ENCODE peak calls at places on chromosomes 6 and 20, in seven cellular contexts. T is iPS-NIHi11, Y is EH, P is BJ, K is A172, G is OCI-M1, M is T-helper 1 cell. U is an unnamed sample.

GRCh38 chr20:45470939-45471338 is 1.4 kb downstream of the WFDC2 start:
- DNase-seq in T (no peak), Y (peak; percentile 12), P (no peak), K (no peak), G (peak; percentile 6), M (no peak), U (no peak)

GRCh38 chr6:96234476-96234875 is 218.7 kb downstream of the FUT9 start:
- DNase-seq in T (no peak), Y (no peak), P (no peak), K (no peak), G (no peak), M (no peak), U (no peak)

GRCh38 chr20:19765266-19765665 is 7.2 kb downstream of the RIN2 start:
- DNase-seq in T (no peak), Y (no peak), P (no peak), K (no peak), G (no peak), M (no peak), U (no peak)

GRCh38 chr6:19424853-19425252 is 412.3 kb upstream of the ID4 start:
- DNase-seq in T (no peak), Y (no peak), P (no peak), K (no peak), G (no peak), M (no peak), U (no peak)

GRCh38 chr6:157411368-157411767 is 30.4 kb downstream of the ZDHHC14 start:
- DNase-seq in T (no peak), Y (no peak), P (no peak), K (no peak), G (peak; percentile 9), M (no peak), U (no peak)

GRCh38 chr6:30006170-30007131 is 54.6 kb upstream of the POLR1H start:
- DNase-seq in T (peak; percentile 16), Y (peak; percentile 37), P (no peak), K (no peak), G (no peak), M (no peak), U (no peak)

GRCh38 chr20:42955713-42956112 is 234.0 kb downstream of the PTPRT start:
- DNase-seq in T (no peak), Y (no peak), P (no peak), K (no peak), G (no peak), M (no peak), U (no peak)

GRCh38 chr6:109978174-109979032 is at the start of gene GPR6:
- DNase-seq in T (peak; percentile 88), Y (peak; percentile 65), P (no peak), K (peak; percentile 24), G (peak; percentile 56), M (no peak), U (peak; percentile 48)

GRCh38 chr6:157951828-157952227 is 29.8 kb upstream of the SYNJ2 start:
- DNase-seq in T (no peak), Y (no peak), P (no peak), K (no peak), G (no peak), M (no peak), U (no peak)

GRCh38 chr20:10007747-10008146 is 27.0 kb upstream of the ANKEF1 start:
- DNase-seq in T (no peak), Y (no peak), P (no peak), K (no peak), G (peak; percentile 37), M (no peak), U (no peak)

GRCh38 chr20:52405417-52405816 is 213.8 kb upstream of the ZFP64 start:
- DNase-seq in T (no peak), Y (no peak), P (no peak), K (no peak), G (peak; percentile 16), M (no peak), U (no peak)

GRCh38 chr6:135280375-135281136 is 99.4 kb downstream of the MYB start:
- DNase-seq in T (no peak), Y (peak; percentile 57), P (no peak), K (peak; percentile 45), G (peak; percentile 96), M (no peak), U (peak; percentile 95)

GRCh38 chr20:50488236-50488806 is 21.9 kb upstream of the PTPN1 start:
- DNase-seq in T (no peak), Y (no peak), P (no peak), K (no peak), G (no peak), M (no peak), U (no peak)

GRCh38 chr6:167113935-167114910 is 8.7 kb upstream of the CCR6 start:
- DNase-seq in T (no peak), Y (no peak), P (no peak), K (no peak), G (no peak), M (peak; percentile 54), U (no peak)

GRCh38 chr6:54267798-54268197 is 40.4 kb upstream of the TINAG start:
- DNase-seq in T (peak; percentile 33), Y (peak; percentile 52), P (no peak), K (peak; percentile 45), G (peak; percentile 75), M (no peak), U (peak; percentile 19)

GRCh38 chr20:63697357-63697867 is 960 bp downstream of the TNFRSF6B start:
- DNase-seq in T (peak; percentile 50), Y (no peak), P (no peak), K (no peak), G (no peak), M (no peak), U (no peak)

GRCh38 chr6:80163754-80164187 is 57.3 kb downstream of the BCKDHB start:
- DNase-seq in T (no peak), Y (peak; percentile 82), P (peak; percentile 36), K (peak; percentile 75), G (peak; percentile 55), M (no peak), U (peak; percentile 33)

GRCh38 chr6:138219398-138219797 is 1.1 kb upstream of the PBOV1 start:
- DNase-seq in T (no peak), Y (no peak), P (no peak), K (no peak), G (no peak), M (no peak), U (no peak)

GRCh38 chr6:141254336-141254735 is 878.4 kb upstream of the GJE1 start:
- DNase-seq in T (no peak), Y (no peak), P (no peak), K (no peak), G (peak; percentile 18), M (no peak), U (no peak)

GRCh38 chr6:169188051-169188863 is 65.4 kb downstream of the THBS2 start:
- DNase-seq in T (no peak), Y (peak; percentile 89), P (peak; percentile 66), K (peak; percentile 88), G (no peak), M (no peak), U (no peak)

GRCh38 chr20:3174442-3175263 is 1.3 kb upstream of the LZTS3 start:
- DNase-seq in T (no peak), Y (peak; percentile 49), P (no peak), K (peak; percentile 36), G (peak; percentile 86), M (no peak), U (no peak)

GRCh38 chr20:47989957-47990356 is 204.7 kb upstream of the SULF2 start:
- DNase-seq in T (no peak), Y (peak; percentile 20), P (no peak), K (peak; percentile 43), G (no peak), M (no peak), U (no peak)

GRCh38 chr20:21510414-21510971 is 3.4 kb downstream of the NKX2-2 start:
- DNase-seq in T (no peak), Y (no peak), P (no peak), K (no peak), G (no peak), M (no peak), U (peak; percentile 46)

GRCh38 chr6:134740473-134741192 is 209.3 kb downstream of the ALDH8A1 start:
- DNase-seq in T (no peak), Y (peak; percentile 71), P (no peak), K (peak; percentile 82), G (no peak), M (no peak), U (no peak)

GRCh38 chr6:52598123-52598823 is 21.4 kb upstream of the TRAM2 start:
- DNase-seq in T (peak; percentile 87), Y (peak; percentile 80), P (no peak), K (peak; percentile 27), G (peak; percentile 84), M (no peak), U (peak; percentile 77)

GRCh38 chr20:44104807-44105517 is 82.0 kb downstream of the JPH2 start:
- DNase-seq in T (no peak), Y (peak; percentile 77), P (no peak), K (peak; percentile 17), G (peak; percentile 33), M (no peak), U (no peak)

GRCh38 chr20:59195316-59195993 is 31.8 kb downstream of the ZNF831 start:
- DNase-seq in T (no peak), Y (no peak), P (no peak), K (no peak), G (no peak), M (no peak), U (no peak)

GRCh38 chr20:18057994-18058349 is 256 bp upstream of the OVOL2 start:
- DNase-seq in T (peak; percentile 46), Y (no peak), P (no peak), K (no peak), G (no peak), M (no peak), U (no peak)

GRCh38 chr6:105911106-105911629 is 175.0 kb upstream of the PRDM1 start:
- DNase-seq in T (no peak), Y (no peak), P (no peak), K (no peak), G (no peak), M (no peak), U (no peak)

GRCh38 chr6:44925100-44925739 is 402.9 kb upstream of the RUNX2 start:
- DNase-seq in T (no peak), Y (peak; percentile 27), P (peak; percentile 13), K (no peak), G (peak; percentile 95), M (peak; percentile 43), U (peak; percentile 54)

GRCh38 chr6:40320441-40320840 is 266.7 kb downstream of the LRFN2 start:
- DNase-seq in T (no peak), Y (no peak), P (no peak), K (no peak), G (no peak), M (no peak), U (no peak)

GRCh38 chr6:143538374-143538773 is 26.9 kb upstream of the FUCA2 start:
- DNase-seq in T (no peak), Y (no peak), P (no peak), K (no peak), G (no peak), M (no peak), U (no peak)

GRCh38 chr20:56621730-56622129 is 7.4 kb upstream of the TFAP2C start:
- DNase-seq in T (no peak), Y (no peak), P (no peak), K (no peak), G (no peak), M (no peak), U (no peak)

GRCh38 chr6:160198577-160199211 is 59.9 kb downstream of the SLC22A2 start:
- DNase-seq in T (no peak), Y (no peak), P (no peak), K (peak; percentile 7), G (peak; percentile 68), M (no peak), U (no peak)

GRCh38 chr20:37808752-37809070 is 94.2 kb upstream of the VSTM2L start:
- DNase-seq in T (no peak), Y (no peak), P (no peak), K (no peak), G (no peak), M (no peak), U (no peak)

GRCh38 chr20:44619294-44619693 is 32.2 kb downstream of the ADA start:
- DNase-seq in T (no peak), Y (no peak), P (no peak), K (no peak), G (no peak), M (no peak), U (no peak)

GRCh38 chr6:85643530-85644373 is 1.1 kb upstream of the SYNCRIP start:
- DNase-seq in T (peak; percentile 86), Y (peak; percentile 96), P (peak; percentile 78), K (peak; percentile 72), G (peak; percentile 97), M (peak; percentile 58), U (peak; percentile 94)

GRCh38 chr6:37502703-37503485 is 3.2 kb upstream of the CCDC167 start:
- DNase-seq in T (no peak), Y (no peak), P (no peak), K (no peak), G (no peak), M (peak; percentile 71), U (no peak)